ENCODE peak calls at places on chromosomes 13 and 19, in six cellular contexts. F is cardiac fibroblast, G is AG09309, X is foreskin fibroblast, W is fibroblast of villous mesenchyme, I is AG04450. R is an unnamed sample.

GRCh38 chr13:40595693-40596092 is 70.7 kb downstream of the FOXO1 start:
- DNase-seq in F (peak; percentile 34), G (peak; percentile 17), X (no peak), W (peak; percentile 44), I (no peak), R (peak; percentile 33)

GRCh38 chr13:46372071-46372470 is 15.0 kb downstream of the RUBCNL start:
- DNase-seq in F (no peak), G (no peak), X (no peak), W (no peak), I (no peak), R (no peak)

GRCh38 chr13:34174671-34175145 is 356.8 kb downstream of the RFC3 start:
- DNase-seq in F (peak; percentile 65), G (peak; percentile 59), X (peak; percentile 43), W (peak; percentile 85), I (no peak), R (peak; percentile 47)

GRCh38 chr13:50125306-50125555 is 110.0 kb downstream of the KCNRG start:
- DNase-seq in F (no peak), G (no peak), X (no peak), W (no peak), I (no peak), R (no peak)

GRCh38 chr19:49487277-49488045 is at the start of gene RPL13A:
- DNase-seq in F (peak; percentile 100), G (peak; percentile 96), X (peak; percentile 99), W (peak; percentile 100), I (peak; percentile 99), R (peak; percentile 99)

GRCh38 chr13:24075137-24075975 is 85.2 kb upstream of the SPATA13 start:
- DNase-seq in F (no peak), G (no peak), X (no peak), W (no peak), I (no peak), R (peak; percentile 28)

GRCh38 chr13:25965596-25965995 is 86.2 kb downstream of the SHISA2 start:
- DNase-seq in F (no peak), G (no peak), X (no peak), W (no peak), I (no peak), R (no peak)

GRCh38 chr19:35587326-35587725 is 1.4 kb downstream of the PMIS2 start:
- DNase-seq in F (peak; percentile 46), G (no peak), X (no peak), W (no peak), I (no peak), R (no peak)

GRCh38 chr19:16445238-16446107 is 26.3 kb downstream of the EPS15L1 start:
- DNase-seq in F (no peak), G (no peak), X (peak; percentile 46), W (no peak), I (no peak), R (peak; percentile 78)

GRCh38 chr19:30174791-30175190 is 197.4 kb upstream of the ZNF536 start:
- DNase-seq in F (no peak), G (no peak), X (no peak), W (no peak), I (no peak), R (no peak)

GRCh38 chr19:7597689-7598088 is 2.0 kb downstream of the CAMSAP3 start:
- DNase-seq in F (no peak), G (no peak), X (no peak), W (no peak), I (no peak), R (peak; percentile 7)

GRCh38 chr19:7595466-7596133 is at the start of gene CAMSAP3:
- DNase-seq in F (no peak), G (no peak), X (peak; percentile 23), W (peak; percentile 5), I (no peak), R (peak; percentile 14)

GRCh38 chr19:7600721-7601120 is 5.1 kb downstream of the CAMSAP3 start:
- DNase-seq in F (no peak), G (no peak), X (no peak), W (no peak), I (no peak), R (no peak)

GRCh38 chr19:7598180-7598579 is 2.5 kb downstream of the CAMSAP3 start:
- DNase-seq in F (no peak), G (no peak), X (no peak), W (no peak), I (no peak), R (no peak)

GRCh38 chr19:7596191-7596937 is 701 bp downstream of the CAMSAP3 start:
- DNase-seq in F (no peak), G (no peak), X (no peak), W (no peak), I (no peak), R (no peak)
- TF ChIP-seq CTCF in F (no peak), G (no peak), X (no peak), W (no peak), I (no peak), R (no peak)

DNA sequence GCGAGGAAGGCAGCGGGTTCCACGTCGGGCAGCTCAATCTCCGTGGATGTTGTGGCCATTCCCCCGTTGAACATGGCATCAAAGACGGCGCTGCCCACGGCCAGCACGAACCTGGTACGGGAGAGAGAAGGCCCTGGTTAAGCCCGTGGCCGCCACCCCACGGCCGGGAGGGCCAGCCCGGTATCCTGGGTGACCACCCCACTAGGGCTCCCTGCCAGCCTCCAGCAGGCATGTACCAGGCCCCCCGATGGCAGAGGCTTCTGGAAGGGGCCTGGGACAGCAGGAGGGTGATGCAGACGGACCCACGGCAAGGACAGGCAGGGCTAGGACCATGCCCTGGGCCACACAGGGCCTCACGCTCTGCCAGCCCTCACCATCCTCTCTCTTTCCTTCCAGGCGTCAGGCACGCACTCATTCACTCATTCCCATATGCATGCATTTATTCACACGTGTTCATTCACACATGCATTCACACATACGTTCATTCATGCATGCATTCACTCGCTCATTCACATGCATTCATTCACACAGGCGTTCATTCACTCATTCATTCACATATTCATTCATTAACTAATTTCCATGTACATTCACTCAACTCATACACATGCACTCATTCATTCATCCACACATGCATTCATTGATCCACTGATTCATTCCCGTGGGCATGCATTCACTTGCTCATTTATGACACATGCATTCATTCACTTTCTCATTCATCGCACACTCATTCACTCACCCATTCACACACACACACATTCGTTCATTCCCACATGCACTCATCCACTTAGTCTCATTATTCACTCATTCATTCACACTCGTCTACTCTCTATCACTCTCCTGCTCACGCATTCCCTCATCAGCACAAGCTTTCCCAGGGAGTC is 17.9 kb downstream of the BTBD2 start:
- DNase-seq in F (no peak), G (no peak), X (no peak), W (no peak), I (no peak), R (peak; percentile 20)
- H3K4me3 ChIP-seq in F (no peak overlapping the region), G (no peak overlapping the region), X (no peak overlapping the region), W (no peak overlapping the region), I (no peak overlapping the region), R (no peak overlapping the region)

GRCh38 chr19:13430790-13431582 is 75.3 kb downstream of the CACNA1A start:
- DNase-seq in F (peak; percentile 67), G (no peak), X (peak; percentile 31), W (peak; percentile 36), I (peak; percentile 11), R (peak; percentile 60)

GRCh38 chr19:13425151-13425550 is 81.1 kb downstream of the CACNA1A start:
- DNase-seq in F (no peak), G (no peak), X (no peak), W (no peak), I (no peak), R (no peak)

GRCh38 chr19:13429563-13429962 is 76.7 kb downstream of the CACNA1A start:
- DNase-seq in F (no peak), G (no peak), X (no peak), W (no peak), I (no peak), R (no peak)

GRCh38 chr19:13427273-13428051 is 78.8 kb downstream of the CACNA1A start:
- DNase-seq in F (no peak), G (no peak), X (no peak), W (no peak), I (no peak), R (no peak)

GRCh38 chr19:13428352-13428751 is 77.9 kb downstream of the CACNA1A start:
- DNase-seq in F (peak; percentile 44), G (no peak), X (peak; percentile 12), W (peak; percentile 2), I (peak; percentile 3), R (peak; percentile 40)
- TF ChIP-seq CTCF in F (peak; percentile 73), G (peak; percentile 76), X (peak; percentile 49), W (peak; percentile 62), I (peak; percentile 75), R (peak; percentile 64)

GRCh38 chr19:57269515-57270250 is 10.6 kb upstream of the ZNF460 start:
- DNase-seq in F (peak; percentile 65), G (peak; percentile 79), X (peak; percentile 76), W (peak; percentile 79), I (peak; percentile 63), R (peak; percentile 89)
- H3K4me3 ChIP-seq in F (no peak overlapping the region), G (no peak overlapping the region), X (no peak overlapping the region), W (no peak overlapping the region), I (no peak overlapping the region), R (no peak overlapping the region)

DNA sequence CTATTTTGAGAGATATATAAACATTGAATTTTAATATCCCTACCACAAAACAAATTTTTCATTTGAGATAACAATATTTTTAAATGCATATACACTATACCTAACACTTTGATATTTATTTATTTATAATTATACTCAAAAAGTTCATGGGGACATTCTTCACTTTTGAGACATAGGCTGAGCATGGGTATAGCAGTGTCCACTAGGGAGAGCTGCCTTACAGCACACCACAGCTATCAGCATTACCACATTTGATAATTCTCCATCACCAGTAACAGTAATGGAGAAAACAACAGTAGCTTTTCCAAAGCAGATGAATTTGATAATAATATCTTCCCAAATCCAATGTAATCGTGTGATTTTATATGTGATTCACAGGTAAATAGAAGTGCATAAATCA is 626.1 kb downstream of the DACH1 start:
- DNase-seq in F (peak; percentile 34), G (no peak), X (no peak), W (peak; percentile 21), I (no peak), R (no peak)
- TF ChIP-seq CTCF in F (peak; percentile 67), G (no peak), X (peak; percentile 14), W (peak; percentile 51), I (peak; percentile 40), R (no peak)

GRCh38 chr19:55586976-55587668 is 6.5 kb upstream of the ZNF579 start:
- DNase-seq in F (peak; percentile 95), G (no peak), X (peak; percentile 87), W (peak; percentile 90), I (peak; percentile 69), R (peak; percentile 86)
- H3K4me3 ChIP-seq in F (peak overlapping the region; percentile 50), G (peak overlapping the region; percentile 57), X (peak overlapping the region; percentile 56), W (peak overlapping the region; percentile 52), I (peak overlapping the region; percentile 53), R (peak overlapping the region; percentile 43)

DNA sequence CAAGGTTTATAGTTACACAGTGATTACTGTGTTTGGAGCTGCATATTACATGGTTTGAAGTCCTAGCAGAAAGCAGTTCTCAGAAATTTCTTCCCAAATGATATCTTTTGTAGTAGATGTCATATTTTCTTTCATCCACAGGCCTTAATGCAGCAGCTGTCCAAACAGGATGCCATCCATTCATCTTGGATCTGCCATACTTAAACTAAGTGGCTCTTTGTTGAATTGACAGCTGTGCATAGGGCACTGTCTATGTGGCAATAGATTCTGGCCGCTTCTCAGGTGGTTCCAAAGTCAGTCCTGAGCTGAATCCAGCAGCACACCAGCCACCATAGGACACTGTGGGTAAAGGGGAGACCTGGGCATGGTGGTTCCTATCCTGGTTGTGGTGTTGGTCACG is 41.6 kb upstream of the SPRY2 start:
- DNase-seq in F (no peak), G (no peak), X (no peak), W (no peak), I (no peak), R (no peak)
- TF ChIP-seq CTCF in F (no peak), G (no peak), X (no peak), W (no peak), I (no peak), R (no peak)